ENCODE peak calls at places on chromosomes 7 and 10, in four cellular contexts. Y is CD8-positive, alpha-beta T cell; X is IMR-90; L is adrenal gland. S is an unnamed sample. For H3K4me1, the result is how much of the 10 kb centered on the place peaks cover.

GRCh38 chr7:74121401-74122249 is 38.0 kb downstream of the LIMK1 start:
- DNase-seq in Y (no peak), X (no peak), L (no peak), S (no peak)

GRCh38 chr7:141200191-141201108 is 126.6 kb downstream of the TMEM178B start:
- DNase-seq in Y (no peak), X (no peak), L (no peak), S (no peak)

GRCh38 chr7:113083834-113084498 is 2.7 kb downstream of the GPR85 start:
- DNase-seq in Y (no peak), X (no peak), L (no peak), S (no peak)

GRCh38 chr10:76242956-76243355 is 811.5 kb downstream of the LRMDA start:
- DNase-seq in Y (no peak), X (no peak), L (no peak), S (no peak)

GRCh38 chr7:101848168-101848951 is 30.9 kb downstream of the CUX1 start:
- DNase-seq in Y (no peak), X (no peak), L (no peak), S (no peak)

GRCh38 chr10:56135806-56136205 is 225.3 kb downstream of the ZWINT start:
- DNase-seq in Y (no peak), X (no peak), L (no peak), S (no peak)

GRCh38 chr10:49817845-49818244 is 55.7 kb upstream of the OGDHL start:
- DNase-seq in Y (no peak), X (no peak), L (peak), S (no peak)

GRCh38 chr7:45656431-45656830 is 82.3 kb downstream of the ADCY1 start:
- DNase-seq in Y (no peak), X (no peak), L (no peak), S (no peak)

GRCh38 chr10:36534471-36535002 is 590.9 kb upstream of the ANKRD30A start:
- DNase-seq in Y (no peak), X (peak), L (no peak), S (peak)

GRCh38 chr7:111006691-111007090 is 84.2 kb upstream of the LRRN3 start:
- DNase-seq in Y (no peak), X (peak), L (no peak), S (no peak)

GRCh38 chr10:114539623-114540022 is 118.5 kb downstream of the ABLIM1 start:
- DNase-seq in Y (no peak), X (no peak), L (no peak), S (no peak)

GRCh38 chr10:97974108-97974507 is 56.3 kb downstream of the CRTAC1 start:
- DNase-seq in Y (no peak), X (no peak), L (no peak), S (peak)

GRCh38 chr7:157124655-157125054 is 14.1 kb upstream of the UBE3C start:
- DNase-seq in Y (no peak), X (peak), L (no peak), S (no peak)

GRCh38 chr7:390761-391410 is 100.9 kb downstream of the FOXL3 start:
- DNase-seq in Y (no peak), X (no peak), L (no peak), S (no peak)

GRCh38 chr10:34960983-34961382 is 129.2 kb downstream of the CUL2 start:
- DNase-seq in Y (no peak), X (peak), L (no peak), S (peak)

GRCh38 chr7:33087356-33087755 is 21.8 kb downstream of the RP9 start:
- DNase-seq in Y (no peak), X (no peak), L (no peak), S (no peak)

GRCh38 chr7:66443946-66444345 is 184.7 kb upstream of the KCTD7 start:
- DNase-seq in Y (no peak), X (no peak), L (no peak), S (peak)

GRCh38 chr7:45638916-45639315 is 64.7 kb downstream of the ADCY1 start:
- DNase-seq in Y (no peak), X (no peak), L (no peak), S (no peak)

GRCh38 chr10:21052072-21052708 is 155.1 kb upstream of the NEBL start:
- DNase-seq in Y (no peak), X (no peak), L (no peak), S (no peak)

GRCh38 chr10:103493362-103493871 is at the start of gene NEURL1:
- DNase-seq in Y (peak), X (no peak), L (no peak), S (peak)

GRCh38 chr7:149669121-149669818 is 104.1 kb downstream of the ZNF467 start:
- DNase-seq in Y (no peak), X (peak), L (no peak), S (peak)

GRCh38 chr10:98295401-98295811 is 27.4 kb upstream of the LOXL4 start:
- DNase-seq in Y (no peak), X (no peak), L (no peak), S (no peak)

GRCh38 chr10:12583891-12584595 is 234.7 kb downstream of the CAMK1D start:
- DNase-seq in Y (no peak), X (no peak), L (no peak), S (no peak)

GRCh38 chr7:101630591-101630990 is 1.5 kb upstream of the MYL10 start:
- DNase-seq in Y (no peak), X (peak), L (no peak), S (no peak)

GRCh38 chr10:113493195-113493594 is 59.7 kb upstream of the HABP2 start:
- DNase-seq in Y (no peak), X (peak), L (no peak), S (no peak)

GRCh38 chr7:99739699-99740572 is 4.9 kb upstream of the CYP3A7 start:
- DNase-seq in Y (no peak), X (no peak), L (no peak), S (no peak)

GRCh38 chr7:94393251-94393758 is 1.4 kb upstream of the COL1A2 start:
- DNase-seq in Y (no peak), X (peak), L (no peak), S (peak)

GRCh38 chr7:74405899-74406512 is 47.7 kb upstream of the GTF2IRD1 start:
- DNase-seq in Y (no peak), X (no peak), L (no peak), S (no peak)

GRCh38 chr7:803243-803635 is 29.0 kb upstream of the SUN1 start:
- DNase-seq in Y (no peak), X (no peak), L (no peak), S (no peak)

GRCh38 chr10:119138341-119139306 is 26.9 kb downstream of the SFXN4 start:
- DNase-seq in Y (no peak), X (no peak), L (no peak), S (no peak)

GRCh38 chr10:50382576-50383023 is 131.3 kb upstream of the ASAH2 start:
- DNase-seq in Y (no peak), X (no peak), L (no peak), S (no peak)

DNA sequence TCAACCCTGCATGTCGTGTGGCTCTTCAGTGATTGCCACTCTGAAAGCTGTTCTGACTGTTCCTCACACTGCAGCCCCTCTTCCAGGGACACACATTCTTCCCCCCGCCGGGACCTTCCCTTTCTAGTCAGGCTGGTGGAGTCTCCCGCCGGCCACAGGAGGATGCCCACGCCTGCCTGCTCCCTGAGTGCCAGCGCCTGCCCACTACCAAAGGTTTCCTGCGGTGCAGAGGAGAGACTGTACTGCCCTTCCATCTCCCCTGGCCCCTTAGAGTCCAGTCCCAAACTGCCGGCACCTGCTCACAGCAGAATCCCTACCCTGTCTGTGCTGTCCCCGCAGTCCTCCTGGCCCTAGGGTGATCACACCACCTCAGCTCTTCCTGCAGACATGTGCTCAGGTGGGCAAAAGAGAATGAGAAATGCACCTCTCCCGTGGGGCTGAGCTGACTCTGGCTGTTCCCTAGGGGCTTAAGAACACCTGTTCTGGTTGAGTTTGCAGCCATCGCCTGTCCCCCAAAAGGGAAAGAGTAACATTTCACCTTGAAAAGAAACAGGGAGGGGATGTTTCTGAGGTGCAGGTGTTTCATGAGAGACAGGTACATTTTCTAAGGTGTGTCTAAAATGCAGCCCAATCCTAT is 1.4 kb downstream of the PODXL start:
- DNase-seq in Y (no peak), X (no peak), L (no peak), S (no peak)
- H3K4me1 ChIP-seq in Y (under half), X (under half), L (under half), S (under half)

GRCh38 chr10:88961266-88961665 is 8.7 kb upstream of the ACTA2 start:
- DNase-seq in Y (no peak), X (no peak), L (no peak), S (no peak)

GRCh38 chr10:88962336-88962735 is 9.8 kb upstream of the ACTA2 start:
- DNase-seq in Y (no peak), X (no peak), L (no peak), S (no peak)

GRCh38 chr10:88954458-88955083 is 2.0 kb upstream of the ACTA2 start:
- DNase-seq in Y (no peak), X (no peak), L (no peak), S (no peak)

GRCh38 chr10:88960854-88961253 is 8.3 kb upstream of the ACTA2 start:
- DNase-seq in Y (no peak), X (no peak), L (no peak), S (no peak)

DNA sequence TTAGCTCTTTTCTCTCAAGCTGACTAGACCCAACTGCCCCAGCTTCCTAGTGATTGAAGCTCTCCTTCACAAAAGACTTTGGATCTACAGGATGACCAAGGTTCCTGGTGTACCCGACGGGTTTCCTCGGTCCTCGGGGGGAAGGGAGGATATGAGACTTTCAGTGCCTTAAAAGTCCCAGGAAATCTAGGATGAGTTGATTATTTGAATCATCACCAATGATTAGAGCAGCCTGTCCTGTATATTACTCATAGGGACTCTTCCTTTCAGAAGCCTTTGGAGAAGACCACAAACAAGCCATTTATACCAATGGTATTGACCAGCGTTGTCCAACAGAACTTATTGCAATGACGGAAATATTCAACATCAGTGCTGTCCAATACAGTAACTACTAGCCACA is 6.1 kb upstream of the ACTA2 start:
- DNase-seq in Y (no peak), X (no peak), L (no peak), S (no peak)
- TF ChIP-seq CTCF in Y (no peak), X (no peak), L (no peak), S (no peak)

DNA sequence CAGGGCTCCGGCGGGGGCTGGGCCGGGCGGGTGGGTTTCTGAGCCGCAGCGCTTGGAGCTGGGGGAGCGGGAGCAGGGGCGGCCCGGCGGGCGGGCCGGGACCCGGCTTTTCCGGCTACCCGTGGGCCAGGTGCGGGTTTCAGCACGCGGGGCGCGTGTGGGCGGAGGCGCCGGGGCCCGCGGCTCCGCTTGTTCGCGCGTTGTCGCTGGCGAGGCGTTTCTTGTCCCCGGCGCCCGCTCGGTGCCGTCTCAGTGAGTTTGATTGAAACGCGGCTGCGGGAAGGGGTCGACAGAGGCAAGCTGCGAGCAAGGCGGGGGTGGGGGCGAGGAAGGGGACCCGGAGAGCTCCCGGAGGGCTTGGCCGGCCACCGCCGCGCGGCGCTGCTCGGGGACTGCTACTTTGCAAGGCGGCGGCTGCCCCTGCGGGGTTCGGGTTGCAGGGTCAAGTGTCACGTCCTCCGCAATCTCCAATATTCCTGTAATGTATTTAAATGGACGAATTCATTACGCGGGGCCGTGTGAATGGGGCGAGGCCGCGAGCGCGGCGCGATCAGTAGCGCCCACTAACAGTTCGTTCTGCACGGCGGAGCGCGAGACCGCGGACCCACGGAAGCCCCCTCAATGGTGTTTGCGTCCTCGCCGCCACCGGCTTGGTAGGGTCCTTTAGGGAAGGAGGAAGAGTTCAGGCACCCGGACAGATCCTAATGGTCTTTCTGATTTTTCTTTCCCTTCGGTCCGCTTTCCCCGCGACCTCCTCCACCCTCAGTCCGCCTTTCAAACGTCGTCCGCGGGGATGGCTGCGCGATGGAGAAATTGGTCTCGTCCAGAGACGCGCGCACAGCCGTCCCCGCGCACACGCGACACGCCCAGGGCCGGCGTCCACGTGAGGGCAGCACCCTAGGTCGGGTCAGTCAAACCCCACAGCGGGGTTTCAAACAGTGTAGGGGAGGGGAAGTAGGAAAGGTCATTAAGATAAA is 76.9 kb downstream of the INSIG1 start:
- DNase-seq in Y (no peak), X (no peak), L (no peak), S (no peak)
- H3K4me1 ChIP-seq in Y (under half), X (under half), L (under half), S (under half)

GRCh38 chr7:5598261-5598761 is 174.7 kb upstream of the TNRC18 start:
- DNase-seq in Y (no peak), X (no peak), L (no peak), S (peak)
- TF ChIP-seq CTCF in Y (no peak), X (no peak), L (no peak), S (no peak)

DNA sequence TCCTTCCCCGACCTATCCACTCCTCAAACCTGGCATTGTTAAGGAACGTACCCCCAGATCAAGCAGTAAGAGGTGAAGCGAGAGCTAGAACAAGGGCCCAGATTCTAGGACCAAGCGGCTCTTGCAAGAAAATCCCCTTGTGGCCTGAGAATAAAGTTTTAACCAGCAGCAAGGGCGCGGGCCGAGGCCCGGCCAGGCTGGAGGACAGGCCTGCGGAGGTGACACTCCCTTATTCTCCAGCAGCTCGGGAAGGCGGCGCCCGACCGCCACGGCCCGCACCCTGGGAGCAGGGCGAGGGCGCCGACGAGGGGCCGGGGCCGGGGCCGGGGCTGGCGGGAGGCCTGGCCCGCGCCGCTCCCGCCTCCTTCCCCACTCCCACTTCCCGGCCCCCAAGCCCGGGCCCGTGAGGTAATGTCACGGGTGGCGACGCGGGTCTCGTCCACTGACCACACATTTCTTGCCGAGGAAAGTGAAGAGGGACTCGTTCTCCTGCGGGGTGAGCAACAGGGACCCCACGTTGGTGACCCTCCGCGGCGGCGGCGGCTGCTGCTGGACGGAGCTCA is 551 bp downstream of the WASL start:
- DNase-seq in Y (peak), X (peak), L (peak), S (peak)
- H3K4me1 ChIP-seq in Y (half or more), X (under half), L (half or more), S (under half)

GRCh38 chr10:28939352-28940157 is 262.2 kb downstream of the BAMBI start:
- DNase-seq in Y (no peak), X (peak), L (peak), S (peak)
- TF ChIP-seq CTCF in Y (no peak), X (no peak), L (no peak), S (peak)

DNA sequence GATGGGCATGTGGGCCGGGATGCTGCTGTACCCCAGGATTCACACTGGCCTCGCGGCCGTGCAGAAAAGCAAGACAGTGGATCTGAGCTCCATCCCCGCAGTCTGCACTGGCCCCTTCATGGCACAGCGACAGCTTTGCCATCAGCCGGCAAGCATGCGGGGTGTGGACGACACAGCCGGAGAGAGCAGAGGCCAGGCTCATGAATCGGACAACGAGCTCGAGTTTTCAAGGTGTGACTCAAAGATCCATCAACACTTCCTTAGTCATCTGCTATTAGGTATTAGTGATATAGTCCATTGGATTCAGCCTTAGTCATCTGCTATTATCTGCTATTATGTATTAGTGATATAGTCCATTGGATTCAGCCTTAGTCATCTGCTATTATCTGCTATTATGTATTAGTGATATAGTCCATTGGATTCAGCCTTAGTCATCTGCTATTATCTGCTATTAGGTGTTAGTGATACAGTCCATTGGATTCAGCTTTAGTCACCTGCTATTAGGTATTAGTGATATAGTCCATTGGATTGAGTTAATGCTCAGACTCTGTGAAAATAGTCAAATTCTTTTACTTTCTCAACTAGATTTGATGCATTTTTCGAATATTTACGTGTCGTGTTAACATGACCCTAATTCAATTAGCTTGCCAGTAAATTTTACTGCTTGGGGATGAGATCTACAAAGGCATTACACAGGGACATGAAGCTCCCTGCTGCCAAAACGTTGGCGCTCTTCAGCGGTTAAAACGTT is 254.5 kb downstream of the KLF6 start:
- DNase-seq in Y (no peak), X (peak), L (no peak), S (no peak)
- H3K4me1 ChIP-seq in Y (under half), X (under half), L (under half), S (under half)

GRCh38 chr7:92134271-92135099 is at the start of gene CYP51A1:
- DNase-seq in Y (peak), X (peak), L (peak), S (peak)
- TF ChIP-seq CTCF in Y (no peak), X (no peak), L (peak), S (no peak)

GRCh38 chr10:77417359-77417758 is 220.2 kb downstream of the KCNMA1 start:
- DNase-seq in Y (no peak), X (no peak), L (no peak), S (no peak)

GRCh38 chr10:77416327-77417135 is 221.1 kb downstream of the KCNMA1 start:
- DNase-seq in Y (no peak), X (peak), L (no peak), S (no peak)

GRCh38 chr10:77417806-77418205 is 219.8 kb downstream of the KCNMA1 start:
- DNase-seq in Y (no peak), X (no peak), L (no peak), S (no peak)

GRCh38 chr10:77413231-77413630 is 224.4 kb downstream of the KCNMA1 start:
- DNase-seq in Y (no peak), X (no peak), L (no peak), S (no peak)

GRCh38 chr10:77415311-77415960 is 222.2 kb downstream of the KCNMA1 start:
- DNase-seq in Y (no peak), X (no peak), L (no peak), S (no peak)
- H3K4me1 ChIP-seq in Y (under half), X (under half), L (under half), S (under half)

S was measured in A673.